ENCODE peak calls at places on chromosome 6, in four cellular contexts. K is adrenal gland, Y is HFF-Myc, G is upper lobe of left lung. H is an unnamed sample.
A peak's percentile ranks its signal among the peaks of the same experiment; 100 is the strongest.

GRCh38 chr6:78538002-78538401 is 329.3 kb upstream of the IRAK1BP1 start:
- DNase-seq in K (no peak), G (no peak), Y (no peak), H (no peak)

GRCh38 chr6:8651998-8652397 is 216.7 kb upstream of the SLC35B3 start:
- DNase-seq in G (no peak), K (no peak), Y (no peak), H (no peak)

GRCh38 chr6:71056656-71057055 is 99.8 kb upstream of the B3GAT2 start:
- DNase-seq in G (no peak), K (no peak), Y (no peak), H (no peak)

GRCh38 chr6:56842602-56843475 is 112.1 kb upstream of the BEND6 start:
- DNase-seq in G (no peak), K (peak; percentile 33), Y (no peak), H (peak; percentile 73)

GRCh38 chr6:11621119-11621518 is 83.6 kb downstream of the TMEM170B start:
- DNase-seq in K (no peak), G (no peak), Y (no peak), H (no peak)

GRCh38 chr6:112331306-112331705 is 15.8 kb upstream of the RFPL4B start:
- DNase-seq in Y (peak; percentile 89), G (no peak), K (no peak), H (no peak)

GRCh38 chr6:141463237-141463977 is 669.3 kb upstream of the GJE1 start:
- DNase-seq in K (no peak), Y (no peak), G (no peak), H (no peak)

GRCh38 chr6:28811873-28812272 is 111.9 kb downstream of the TRIM27 start:
- DNase-seq in G (no peak), Y (no peak), K (no peak), H (no peak)

GRCh38 chr6:132053523-132053922 is 102.4 kb upstream of the CCN2 start:
- DNase-seq in K (no peak), Y (no peak), G (no peak), H (no peak)

GRCh38 chr6:102928109-102928508 is 1534.6 kb downstream of the GRIK2 start:
- DNase-seq in G (no peak), K (no peak), Y (no peak), H (no peak)

GRCh38 chr6:42279144-42279781 is 61.6 kb upstream of the MRPS10 start:
- DNase-seq in K (peak; percentile 67), Y (no peak), G (peak; percentile 43), H (no peak)

GRCh38 chr6:26554669-26555504 is 16.7 kb downstream of the HMGN4 start:
- DNase-seq in Y (no peak), G (no peak), K (no peak), H (peak; percentile 56)

GRCh38 chr6:38021029-38021428 is 201.5 kb downstream of the ZFAND3 start:
- DNase-seq in K (no peak), Y (no peak), G (no peak), H (no peak)

GRCh38 chr6:44219815-44220784 is 3.3 kb upstream of the SLC29A1 start:
- DNase-seq in K (no peak), G (no peak), Y (no peak), H (no peak)
- TF ChIP-seq CTCF in K (no peak), G (no peak), Y (no peak), H (no peak)

GRCh38 chr6:67812125-67812524 is 823.0 kb upstream of the ADGRB3 start:
- DNase-seq in G (no peak), Y (no peak), K (no peak), H (no peak)

GRCh38 chr6:67814262-67814661 is 820.8 kb upstream of the ADGRB3 start:
- DNase-seq in Y (no peak), K (no peak), G (no peak), H (no peak)

GRCh38 chr6:67811239-67812037 is 823.6 kb upstream of the ADGRB3 start:
- DNase-seq in G (no peak), K (no peak), Y (no peak), H (no peak)

GRCh38 chr6:67815623-67816022 is 819.5 kb upstream of the ADGRB3 start:
- DNase-seq in K (no peak), Y (no peak), G (no peak), H (no peak)

DNA sequence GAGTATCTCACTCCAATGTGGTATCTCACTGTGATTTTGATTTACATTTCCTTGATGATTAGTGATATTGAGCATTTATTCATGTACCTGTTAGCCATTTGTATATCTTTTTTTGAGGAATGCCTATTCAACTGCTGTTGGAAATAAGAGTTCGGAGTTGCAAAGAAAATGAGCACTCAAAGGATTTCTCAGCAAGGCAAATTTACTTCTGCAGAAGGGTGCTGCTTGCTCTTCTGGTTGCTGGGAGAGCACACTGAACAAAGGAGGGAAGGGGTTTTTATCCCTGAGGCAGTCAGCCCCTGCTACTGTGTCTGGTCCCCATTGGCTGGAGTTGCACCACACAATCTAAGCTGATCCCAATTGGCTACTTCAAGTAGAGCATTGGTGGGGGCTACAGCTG is 822.4 kb upstream of the ADGRB3 start:
- DNase-seq in K (no peak), Y (no peak), G (no peak), H (no peak)
- TF ChIP-seq CTCF in K (no peak), Y (no peak), G (no peak), H (no peak)

GRCh38 chr6:85641916-85642773 is 541 bp downstream of the SYNCRIP start:
- DNase-seq in G (peak; percentile 77), Y (no peak), K (peak; percentile 63), H (peak; percentile 59)
- TF ChIP-seq CTCF in G (no peak), Y (no peak), K (peak; percentile 13), H (no peak)

DNA sequence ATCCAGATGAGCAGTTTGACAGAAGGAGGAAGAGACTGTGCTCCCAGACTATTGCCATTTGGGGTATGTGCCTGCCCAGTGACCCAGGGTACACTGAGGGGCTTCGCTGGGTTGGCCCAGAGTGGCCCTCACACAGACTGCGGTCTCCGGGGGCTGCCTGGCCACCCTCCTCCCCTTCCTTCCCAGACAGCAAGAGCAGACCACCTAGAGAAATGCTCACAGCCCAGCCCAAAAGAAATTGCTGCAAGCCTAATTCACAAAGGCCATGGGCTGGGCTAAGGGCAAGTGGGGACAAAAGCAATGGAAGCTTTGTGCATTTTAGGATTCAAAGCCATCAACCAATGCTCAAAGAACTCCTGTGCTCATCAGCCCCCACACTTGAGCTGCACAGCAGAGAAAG is 277.6 kb downstream of the CDC5L start:
- DNase-seq in K (no peak), Y (no peak), G (no peak), H (no peak)
- TF ChIP-seq CTCF in K (no peak), Y (no peak), G (no peak), H (no peak)

DNA sequence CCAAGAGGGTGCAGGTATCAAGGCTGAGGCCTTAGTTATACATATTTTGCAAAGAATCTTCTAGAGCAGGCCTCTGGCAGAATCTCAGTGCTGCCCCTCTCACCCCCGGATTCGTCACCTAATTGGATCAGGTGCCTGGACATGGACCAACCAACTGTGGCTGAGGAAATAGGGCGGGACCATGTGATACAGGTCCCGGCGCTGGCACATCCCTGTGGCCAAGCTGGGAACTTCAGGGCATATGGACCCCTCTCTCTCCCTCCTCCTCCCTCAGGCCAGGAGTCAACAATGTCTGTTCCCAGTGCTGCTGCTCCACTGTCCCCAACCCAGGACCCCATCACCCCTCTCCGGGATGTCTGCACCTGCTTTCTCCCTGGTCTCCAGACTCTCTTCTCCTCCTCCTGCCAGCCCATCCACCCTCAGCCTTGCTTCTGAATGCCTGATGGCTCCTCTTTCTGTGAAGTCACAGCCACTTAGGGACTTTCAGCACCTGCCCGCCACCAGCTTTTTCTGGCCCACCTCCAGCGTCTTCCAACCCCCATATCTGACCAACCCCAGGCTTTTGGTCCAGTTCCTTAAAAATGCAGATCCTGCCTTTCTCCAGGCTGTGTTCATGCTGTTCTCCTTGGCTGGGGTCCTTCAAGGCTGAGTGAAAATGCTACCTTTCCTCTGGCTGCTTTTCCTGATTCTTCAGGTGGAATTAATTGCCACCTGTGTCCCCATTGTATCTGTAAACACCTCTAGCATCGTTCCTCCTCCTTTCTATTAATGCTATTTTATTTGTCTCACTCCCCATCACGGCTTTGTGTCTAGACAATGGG is 19.0 kb upstream of the MLN start:
- DNase-seq in Y (no peak), K (no peak), G (no peak), H (peak; percentile 50)
- TF ChIP-seq CTCF in Y (peak; percentile 34), K (peak; percentile 12), G (peak; percentile 26), H (peak; percentile 63)

GRCh38 chr6:166244353-166245045 is 63.7 kb downstream of the PRR18 start:
- DNase-seq in G (no peak), K (no peak), Y (no peak), H (no peak)

GRCh38 chr6:166240889-166241288 is 67.3 kb downstream of the PRR18 start:
- DNase-seq in K (no peak), Y (no peak), G (no peak), H (no peak)

GRCh38 chr6:166242888-166243287 is 65.3 kb downstream of the PRR18 start:
- DNase-seq in K (no peak), G (no peak), Y (no peak), H (no peak)

GRCh38 chr6:166245148-166245547 is 63.0 kb downstream of the PRR18 start:
- DNase-seq in K (no peak), Y (no peak), G (no peak), H (no peak)

GRCh38 chr6:166241974-166242373 is 66.2 kb downstream of the PRR18 start:
- DNase-seq in K (no peak), G (no peak), Y (no peak), H (no peak)
- TF ChIP-seq CTCF in K (no peak), G (no peak), Y (no peak), H (no peak)

GRCh38 chr6:149979293-149979692 is 15.6 kb downstream of the ULBP1 start:
- DNase-seq in G (no peak), K (no peak), Y (no peak), H (no peak)

GRCh38 chr6:149987602-149988107 is 23.9 kb downstream of the ULBP1 start:
- DNase-seq in Y (no peak), G (no peak), K (no peak), H (no peak)

GRCh38 chr6:149985506-149985937 is 21.8 kb downstream of the ULBP1 start:
- DNase-seq in G (no peak), K (no peak), Y (no peak), H (no peak)

GRCh38 chr6:149984778-149985177 is 21.0 kb downstream of the ULBP1 start:
- DNase-seq in G (no peak), K (no peak), Y (no peak), H (no peak)

GRCh38 chr6:149983145-149983544 is 19.4 kb downstream of the ULBP1 start:
- DNase-seq in K (no peak), G (no peak), Y (no peak), H (no peak)
- TF ChIP-seq CTCF in K (no peak), G (no peak), Y (no peak), H (no peak)

GRCh38 chr6:123622780-123623179 is 14.0 kb downstream of the TRDN start:
- DNase-seq in K (no peak), G (no peak), Y (no peak), H (no peak)
- TF ChIP-seq CTCF in K (no peak), G (no peak), Y (no peak), H (no peak)

GRCh38 chr6:52984247-52984646 is 10.8 kb downstream of the GSTA4 start:
- DNase-seq in G (no peak), Y (no peak), K (no peak), H (no peak)
- TF ChIP-seq CTCF in G (no peak), Y (no peak), K (no peak), H (no peak)

GRCh38 chr6:107115695-107116327 is 496 bp upstream of the BEND3 start:
- DNase-seq in Y (no peak), K (peak; percentile 30), G (peak; percentile 57), H (peak; percentile 87)
- TF ChIP-seq CTCF in Y (no peak), K (no peak), G (no peak), H (no peak)